ENCODE peak calls at places on chromosomes 13 and 19, in five cellular contexts. Y is GM19239, O is NCI-H510A, U is ovary, Q is T-helper 17 cell. X is an unnamed sample.

GRCh38 chr13:93227906-93228801 is 1.5 kb downstream of the GPC6 start:
- DNase-seq in O (peak), Y (no peak), Q (no peak), U (peak), X (peak)

GRCh38 chr19:8576273-8576993 is 809 bp downstream of the MYO1F start:
- DNase-seq in U (no peak), O (no peak), Y (no peak), Q (no peak), X (no peak)

GRCh38 chr13:85724554-85725432 is 74.4 kb downstream of the SLITRK6 start:
- DNase-seq in O (no peak), U (no peak), Y (no peak), Q (no peak), X (peak)

GRCh38 chr19:56291857-56292256 is 19.3 kb downstream of the EDDM13 start:
- DNase-seq in Q (no peak), Y (no peak), O (no peak), U (no peak), X (no peak)

GRCh38 chr13:99085139-99085845 is 107.4 kb upstream of the DOCK9 start:
- DNase-seq in Q (no peak), O (no peak), Y (no peak), U (peak), X (no peak)

GRCh38 chr19:13615890-13616289 is 109.6 kb upstream of the CACNA1A start:
- DNase-seq in O (no peak), Q (no peak), U (no peak), Y (no peak), X (peak)

GRCh38 chr13:27822873-27823311 is 30.6 kb downstream of the GSX1 start:
- DNase-seq in O (no peak), U (no peak), Y (no peak), Q (no peak), X (no peak)

GRCh38 chr13:89267734-89268133 is 1596.6 kb downstream of the SLITRK5 start:
- DNase-seq in Y (no peak), U (no peak), Q (no peak), O (no peak), X (no peak)

GRCh38 chr13:77760893-77761292 is 63.4 kb downstream of the SLAIN1 start:
- DNase-seq in U (no peak), Q (no peak), Y (no peak), O (no peak), X (no peak)